ENCODE peak calls at places on chromosomes 12 and 14, in ten cellular contexts. K is BE2C; Z is activated T-cell treated with anti-CD3 and anti-CD28 coated beads, Interleukin-2, amount 50 U/mL, for 4 hours; Y is pancreas; G is cardiac fibroblast; O is left kidney; C is HT1080; E is HCT116; J is mammary epithelial cell; F is NCI-H460. X is an unnamed sample.

GRCh38 chr12:15726029-15726756 is 63.0 kb downstream of the EPS8 start:
- DNase-seq in K (no peak), E (no peak), Z (no peak), O (no peak), F (no peak), Y (no peak), C (no peak), G (no peak), J (no peak), X (no peak)

GRCh38 chr14:100764716-100765115 is 38.0 kb downstream of the DLK1 start:
- DNase-seq in E (no peak), F (no peak), J (no peak), Z (no peak), Y (no peak), K (no peak), C (no peak), O (peak), G (no peak), X (no peak)

GRCh38 chr14:63499701-63500250 is 43.4 kb downstream of the PPP2R5E start:
- DNase-seq in Y (no peak), O (no peak), C (no peak), G (peak), J (no peak), E (no peak), Z (no peak), K (no peak), F (no peak), X (no peak)

GRCh38 chr14:33259764-33260163 is 321.1 kb downstream of the NPAS3 start:
- DNase-seq in K (no peak), O (no peak), F (no peak), E (no peak), J (no peak), Y (no peak), Z (no peak), C (no peak), G (no peak), X (no peak)

GRCh38 chr14:95741051-95741490 is 27.1 kb upstream of the TCL1A start:
- DNase-seq in J (peak), G (no peak), O (peak), E (peak), Y (no peak), K (no peak), F (no peak), C (peak), Z (no peak), X (peak)

GRCh38 chr12:64587447-64587846 is 22.8 kb upstream of the RASSF3 start:
- DNase-seq in F (no peak), O (no peak), Y (no peak), J (no peak), G (no peak), C (peak), E (no peak), K (no peak), Z (no peak), X (no peak)

GRCh38 chr14:31921251-31921650 is 155.9 kb upstream of the ARHGAP5 start:
- DNase-seq in J (no peak), C (no peak), Z (no peak), G (no peak), E (no peak), F (no peak), K (no peak), O (no peak), Y (no peak), X (no peak)

GRCh38 chr14:74963705-74964271 is 8.4 kb upstream of the PGF start:
- DNase-seq in J (peak), F (no peak), K (no peak), Y (no peak), O (peak), E (no peak), Z (no peak), C (peak), G (peak), X (no peak)

GRCh38 chr12:29497588-29497987 is at the start of gene OVCH1:
- DNase-seq in Z (no peak), O (no peak), G (no peak), J (no peak), C (no peak), F (no peak), K (no peak), E (no peak), Y (no peak), X (no peak)

GRCh38 chr12:108063192-108063591 is 65.9 kb upstream of the WSCD2 start:
- DNase-seq in K (no peak), C (no peak), G (no peak), J (no peak), O (no peak), F (peak), Y (no peak), E (peak), Z (no peak), X (no peak)

GRCh38 chr12:94074216-94074969 is 74.0 kb upstream of the PLXNC1 start:
- DNase-seq in K (no peak), J (no peak), C (no peak), Y (no peak), E (no peak), F (no peak), G (no peak), Z (no peak), O (no peak), X (no peak)

GRCh38 chr14:91613459-91614145 is 103.5 kb upstream of the PPP4R3A start:
- DNase-seq in G (no peak), O (no peak), F (no peak), K (no peak), Y (no peak), E (no peak), Z (no peak), C (no peak), J (no peak), X (no peak)

GRCh38 chr14:22910916-22911315 is 8.0 kb downstream of the RBM23 start:
- DNase-seq in K (no peak), C (no peak), O (no peak), Y (no peak), Z (no peak), F (no peak), G (no peak), J (no peak), E (no peak), X (no peak)

GRCh38 chr12:132489078-132489601 is 811 bp upstream of the FBRSL1 start:
- DNase-seq in G (no peak), E (no peak), F (no peak), K (no peak), C (no peak), Y (no peak), Z (peak), O (peak), J (no peak), X (peak)

GRCh38 chr14:31229638-31230229 is 22.1 kb upstream of the HECTD1 start:
- DNase-seq in E (peak), G (peak), F (peak), J (peak), C (peak), Z (no peak), Y (no peak), K (no peak), O (peak), X (no peak)

GRCh38 chr12:112907415-112908157 is 824 bp downstream of the OAS1 start:
- DNase-seq in Z (no peak), F (no peak), J (no peak), O (no peak), G (no peak), C (no peak), E (no peak), K (no peak), Y (no peak), X (no peak)

GRCh38 chr12:12685305-12685704 is 10.7 kb downstream of the GPR19 start:
- DNase-seq in E (no peak), C (no peak), Y (no peak), F (no peak), O (peak), J (no peak), Z (no peak), G (no peak), K (no peak), X (no peak)

GRCh38 chr12:96510306-96510764 is 21.0 kb downstream of the CFAP54 start:
- DNase-seq in E (no peak), O (peak), K (no peak), J (peak), Z (no peak), G (peak), F (no peak), C (no peak), Y (no peak), X (no peak)

GRCh38 chr12:62671321-62671720 is 204.7 kb downstream of the MON2 start:
- DNase-seq in Z (no peak), J (peak), C (peak), F (no peak), E (no peak), Y (no peak), O (no peak), G (no peak), K (no peak), X (no peak)

GRCh38 chr14:98940693-98941437 is 331.1 kb downstream of the BCL11B start:
- DNase-seq in J (no peak), Z (no peak), Y (no peak), O (no peak), K (no peak), F (no peak), C (no peak), G (no peak), E (no peak), X (no peak)

GRCh38 chr12:114381177-114381576 is 24.8 kb downstream of the TBX5 start:
- DNase-seq in C (no peak), Y (no peak), K (no peak), J (no peak), E (no peak), G (no peak), O (no peak), F (no peak), Z (no peak), X (no peak)

GRCh38 chr14:96575233-96575632 is 73.1 kb downstream of the PAPOLA start:
- DNase-seq in J (no peak), G (no peak), K (no peak), C (no peak), F (no peak), E (no peak), Y (no peak), O (no peak), Z (no peak), X (no peak)

GRCh38 chr14:47277703-47278102 is 397.7 kb downstream of the MDGA2 start:
- DNase-seq in E (no peak), J (no peak), F (no peak), K (no peak), Y (no peak), O (peak), G (no peak), C (no peak), Z (no peak), X (no peak)

GRCh38 chr14:69605761-69606160 is 5.6 kb upstream of the SUSD6 start:
- DNase-seq in J (peak), E (no peak), Z (no peak), G (no peak), C (no peak), O (peak), K (no peak), Y (no peak), F (no peak), X (no peak)

X was measured in mesothelial cell of epicardium.